ENCODE peak calls at places on chromosomes 7 and 10, in nine cellular contexts. J is kidney, B is Peyer's patch, N is A673, L is BE2C, U is OCI-LY7, D is IMR-90, S is lower leg skin, C is neuronal stem cell. Q is an unnamed sample.
A peak's percentile ranks its signal among the peaks of the same experiment; 100 is the strongest.

GRCh38 chr10:124710266-124710881 is 33.8 kb downstream of the FAM53B start:
- DNase-seq in B (no peak), U (no peak), D (no peak), S (no peak), J (peak; percentile 77), L (no peak), N (no peak), C (no peak), Q (no peak)

GRCh38 chr7:86469680-86470295 is 173.9 kb upstream of the GRM3 start:
- DNase-seq in D (peak; percentile 55), N (peak; percentile 78), U (peak; percentile 91), L (peak; percentile 78), B (no peak), C (peak; percentile 80), S (no peak), J (no peak), Q (no peak)

GRCh38 chr7:126856691-126857291 is 395.9 kb downstream of the GRM8 start:
- DNase-seq in C (peak; percentile 24), L (no peak), N (peak; percentile 32), U (peak; percentile 19), S (no peak), B (no peak), D (no peak), J (no peak), Q (no peak)

GRCh38 chr10:60098676-60099601 is 192.6 kb upstream of the CCDC6 start:
- DNase-seq in L (peak; percentile 60), S (no peak), C (no peak), N (peak; percentile 46), U (peak; percentile 25), B (no peak), D (no peak), J (no peak), Q (no peak)

GRCh38 chr10:42428534-42428933 is 209.8 kb downstream of the ZNF33B start:
- DNase-seq in S (no peak), D (no peak), B (no peak), N (peak; percentile 12), U (peak; percentile 16), L (no peak), J (no peak), C (no peak), Q (no peak)

GRCh38 chr7:112080441-112080840 is 125.8 kb downstream of the DOCK4 start:
- DNase-seq in B (no peak), L (no peak), U (peak; percentile 18), N (peak; percentile 64), J (no peak), D (peak; percentile 96), S (no peak), C (no peak), Q (no peak)

GRCh38 chr7:36047254-36047653 is 105.8 kb upstream of the EEPD1 start:
- DNase-seq in B (no peak), D (no peak), J (no peak), L (peak; percentile 31), N (peak; percentile 28), S (peak; percentile 52), C (no peak), U (peak; percentile 6), Q (no peak)

GRCh38 chr10:119834188-119834587 is 38.5 kb downstream of the MCMBP start:
- DNase-seq in C (no peak), N (no peak), S (no peak), L (no peak), U (no peak), B (no peak), D (no peak), J (no peak), Q (no peak)

GRCh38 chr10:20369863-20370736 is 527.0 kb downstream of the NEBL start:
- DNase-seq in C (no peak), D (no peak), U (no peak), N (peak; percentile 45), L (no peak), B (no peak), S (no peak), J (no peak), Q (no peak)

GRCh38 chr7:108684629-108685028 is 115.0 kb downstream of the DNAJB9 start:
- DNase-seq in C (no peak), U (no peak), S (no peak), D (no peak), J (no peak), N (peak; percentile 17), B (no peak), L (no peak), Q (no peak)

GRCh38 chr10:14618669-14619068 is 156.0 kb downstream of the FAM107B start:
- DNase-seq in C (no peak), U (no peak), S (no peak), J (no peak), L (no peak), B (no peak), D (no peak), N (no peak), Q (no peak)

DNA sequence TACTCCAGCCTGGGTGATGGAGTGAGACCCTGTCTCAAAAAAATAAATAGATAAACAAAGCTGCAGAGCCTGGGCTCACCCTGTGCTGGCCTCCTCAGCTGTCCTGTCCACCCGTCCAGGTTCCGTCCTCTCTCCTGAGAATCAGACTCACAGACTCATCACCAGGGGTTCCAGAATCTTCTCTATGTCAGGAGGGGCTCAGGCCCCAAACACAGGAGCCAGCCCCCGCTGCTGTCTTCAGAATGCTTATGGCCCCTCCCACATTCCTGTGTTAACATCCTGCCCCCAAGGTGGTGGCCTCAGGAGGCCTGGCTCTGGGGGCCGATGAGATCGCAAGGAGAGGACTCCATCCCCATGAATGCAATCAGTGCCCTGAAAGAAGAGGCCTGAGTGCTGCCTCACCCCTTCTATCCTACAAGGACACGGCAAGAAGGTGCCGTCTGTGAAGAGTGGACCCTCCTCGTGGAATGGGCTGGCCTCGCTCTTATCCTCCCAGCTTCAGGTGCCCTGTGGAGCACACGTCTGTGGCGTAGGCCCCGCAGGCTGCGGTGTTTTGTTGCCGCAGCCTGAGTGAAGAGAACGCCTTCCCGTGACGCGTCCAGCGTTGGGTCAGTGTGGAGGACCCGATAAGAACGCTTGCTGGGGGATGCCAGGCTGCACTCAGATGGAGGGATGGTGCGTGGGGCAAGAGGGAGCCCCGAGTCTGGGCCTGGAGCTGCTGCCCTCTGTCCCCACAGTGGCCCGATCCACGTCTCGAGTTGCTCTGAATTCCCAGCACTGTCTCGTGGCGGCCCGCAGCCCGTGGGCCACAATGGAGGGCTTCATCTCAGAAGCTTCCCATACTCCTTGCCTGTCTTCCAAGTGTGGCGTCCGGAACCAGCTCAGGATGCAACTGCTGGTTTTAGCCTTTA is 77.1 kb downstream of the INPP5A start:
- DNase-seq in U (no peak), D (no peak), S (peak; percentile 81), C (no peak), B (peak; percentile 31), L (no peak), N (no peak), J (peak; percentile 61), Q (peak; percentile 56)
- H3K4me3 ChIP-seq in U (no peak overlapping the region), D (no peak overlapping the region), S (no peak overlapping the region), C (no peak overlapping the region), B (no peak overlapping the region), L (no peak overlapping the region), N (no peak overlapping the region), J (no peak overlapping the region), Q (no peak overlapping the region)

GRCh38 chr10:72334832-72335393 is 19.8 kb downstream of the DNAJB12 start:
- DNase-seq in S (peak; percentile 97), B (peak; percentile 71), N (no peak), U (peak; percentile 89), L (peak; percentile 58), J (peak; percentile 99), C (no peak), D (peak; percentile 79), Q (peak; percentile 99)
- H3K4me3 ChIP-seq in S (no peak overlapping the region), B (peak overlapping the region; percentile 30), N (no peak overlapping the region), U (peak overlapping the region; percentile 33), L (peak overlapping the region; percentile 28), J (no peak overlapping the region), C (peak overlapping the region; percentile 23), D (no peak overlapping the region), Q (peak overlapping the region; percentile 51)

GRCh38 chr7:12610899-12611298 is 40.4 kb downstream of the SCIN start:
- DNase-seq in J (no peak), U (no peak), C (no peak), L (no peak), S (no peak), N (no peak), D (no peak), B (no peak), Q (no peak)
- H3K4me3 ChIP-seq in J (no peak overlapping the region), U (no peak overlapping the region), C (no peak overlapping the region), L (no peak overlapping the region), S (no peak overlapping the region), N (no peak overlapping the region), D (no peak overlapping the region), B (no peak overlapping the region), Q (no peak overlapping the region)

GRCh38 chr7:5477723-5478531 is 54.3 kb upstream of the TNRC18 start:
- DNase-seq in L (peak; percentile 79), J (no peak), S (no peak), U (no peak), B (peak; percentile 55), D (no peak), C (no peak), N (no peak), Q (no peak)
- H3K4me3 ChIP-seq in L (peak overlapping the region; percentile 66), J (peak overlapping the region; percentile 31), S (no peak overlapping the region), U (no peak overlapping the region), B (peak overlapping the region; percentile 31), D (no peak overlapping the region), C (no peak overlapping the region), N (no peak overlapping the region), Q (peak overlapping the region; percentile 61)

DNA sequence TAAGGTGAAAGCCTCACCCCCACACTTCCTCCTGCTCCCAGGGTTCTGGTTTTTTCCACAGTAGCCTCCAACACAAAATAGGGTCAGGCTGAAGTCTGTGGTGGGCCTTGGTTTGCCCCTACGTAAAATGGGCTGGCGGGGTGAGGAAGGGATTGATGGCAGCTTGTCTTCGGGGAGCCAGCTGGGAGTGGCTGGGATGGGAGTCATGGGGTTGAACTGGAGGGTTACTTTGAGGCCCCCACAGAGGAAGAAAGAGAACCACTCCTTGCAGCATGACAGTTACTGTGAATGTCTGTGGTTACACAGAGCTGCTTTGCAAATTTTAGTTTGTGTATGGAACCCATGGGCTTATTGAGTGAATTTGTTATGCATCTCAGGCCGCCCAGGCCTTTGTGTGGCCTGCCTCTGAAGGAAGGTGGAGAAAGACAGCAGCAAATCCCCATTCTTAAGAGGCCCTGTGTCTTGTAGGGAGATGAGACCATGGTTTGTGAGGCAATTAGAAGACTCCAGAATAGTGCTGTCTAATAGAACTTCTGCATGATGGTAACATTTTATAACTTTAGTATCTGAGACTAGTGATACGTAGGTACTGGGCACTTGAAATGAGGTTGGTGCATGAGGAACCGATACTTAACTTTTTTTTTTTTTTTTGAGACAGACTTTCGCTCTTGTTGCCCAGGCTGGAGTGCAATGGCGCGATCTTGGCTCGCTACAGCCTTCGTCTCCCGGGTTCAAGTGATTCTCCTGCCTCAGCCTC is 8.1 kb downstream of the TRIM8 start:
- DNase-seq in B (no peak), C (no peak), J (peak; percentile 25), U (peak; percentile 71), D (no peak), L (no peak), S (no peak), N (no peak), Q (no peak)
- H3K4me3 ChIP-seq in B (no peak overlapping the region), C (no peak overlapping the region), J (no peak overlapping the region), U (peak overlapping the region; percentile 84), D (no peak overlapping the region), L (no peak overlapping the region), S (no peak overlapping the region), N (no peak overlapping the region), Q (no peak overlapping the region)

Q was measured in coronary artery.